ENCODE peak calls at places on chromosomes 12 and 14, in six cellular contexts. Q is central memory CD4-positive, alpha-beta T cell; B is astrocyte of the spinal cord; Z is AG10803; S is stimulated activated naive CD4-positive, alpha-beta T cell treated with Interleukin-2 at 50 U/mL for 16 hours; T is naive thymus-derived CD8-positive, alpha-beta T cell. X is an unnamed sample.

GRCh38 chr14:44170099-44170498 is 337.0 kb downstream of the FSCB start:
- DNase-seq in T (no peak), Z (no peak), B (no peak), S (no peak), Q (no peak), X (peak)

GRCh38 chr12:90287585-90287984 is 578.9 kb upstream of the ATP2B1 start:
- DNase-seq in Q (no peak), S (no peak), B (no peak), Z (no peak), T (no peak), X (no peak)

GRCh38 chr12:99706736-99707473 is 59.4 kb downstream of the GARIN6 start:
- DNase-seq in T (no peak), Q (no peak), S (no peak), B (no peak), Z (no peak), X (no peak)

GRCh38 chr14:93009471-93010117 is 86.6 kb downstream of the CHGA start:
- DNase-seq in S (no peak), Q (no peak), T (no peak), Z (peak), B (no peak), X (peak)

GRCh38 chr12:52896190-52897100 is 8.4 kb downstream of the KRT8 start:
- DNase-seq in B (no peak), Q (no peak), Z (no peak), T (no peak), S (no peak), X (no peak)

GRCh38 chr12:14618990-14619389 is 51.3 kb upstream of the PLBD1 start:
- DNase-seq in Z (peak), S (no peak), T (no peak), Q (no peak), B (peak), X (peak)

GRCh38 chr12:114955414-114956014 is 271.5 kb upstream of the TBX3 start:
- DNase-seq in Z (no peak), S (no peak), Q (no peak), T (no peak), B (no peak), X (peak)

GRCh38 chr14:100078997-100079561 is 13.9 kb downstream of the EVL start:
- DNase-seq in Q (peak), Z (peak), S (peak), T (peak), B (peak), X (peak)

GRCh38 chr12:20189767-20190166 is 178.6 kb upstream of the PDE3A start:
- DNase-seq in S (no peak), T (no peak), Q (no peak), Z (no peak), B (no peak), X (no peak)

GRCh38 chr14:56334458-56334857 is 216.2 kb downstream of the PELI2 start:
- DNase-seq in S (no peak), Z (no peak), T (no peak), B (no peak), Q (no peak), X (peak)

GRCh38 chr12:3203713-3204112 is 126.5 kb downstream of the TSPAN9 start:
- DNase-seq in S (no peak), B (no peak), T (no peak), Q (no peak), Z (no peak), X (no peak)

GRCh38 chr12:26102954-26103353 is 21.9 kb downstream of the BHLHE41 start:
- DNase-seq in Z (no peak), T (no peak), S (no peak), B (no peak), Q (no peak), X (no peak)

GRCh38 chr12:68835333-68835908 is 27.4 kb downstream of the MDM2 start:
- DNase-seq in B (no peak), T (no peak), S (no peak), Q (no peak), Z (no peak), X (no peak)

GRCh38 chr14:76212242-76212641 is 60.5 kb downstream of the GPATCH2L start:
- DNase-seq in S (no peak), Q (no peak), B (no peak), T (no peak), Z (no peak), X (no peak)

GRCh38 chr12:40058721-40059190 is 47.1 kb downstream of the SLC2A13 start:
- DNase-seq in B (no peak), S (no peak), Z (peak), Q (no peak), T (no peak), X (no peak)

GRCh38 chr12:41045509-41045908 is 142.6 kb upstream of the PDZRN4 start:
- DNase-seq in T (no peak), Z (no peak), Q (no peak), S (no peak), B (no peak), X (no peak)

GRCh38 chr12:52005903-52006703 is 643 bp upstream of the TAMALIN start:
- DNase-seq in Q (peak), S (no peak), B (no peak), T (peak), Z (no peak), X (no peak)

GRCh38 chr12:10331642-10332239 is 24.1 kb downstream of the KLRD1 start:
- DNase-seq in T (no peak), S (no peak), Z (peak), Q (peak), B (peak), X (peak)

GRCh38 chr14:67137744-67138371 is 51.4 kb upstream of the GARIN2 start:
- DNase-seq in S (no peak), Z (peak), B (peak), Q (no peak), T (no peak), X (peak)

X was measured in fibroblast of villous mesenchyme.